ENCODE peak calls at places on chromosomes 12 and 14, in ten cellular contexts. One of them, this sample, is unnamed. For H3K4me1, the result is how much of the 10 kb centered on the place peaks cover.

GRCh38 chr12:4719821-4720636 is at the start of gene GALNT8:
- DNase-seq in ovary: no peak
- DNase-seq in PC-3: peak
- DNase-seq in mammary epithelial cell: no peak
- DNase-seq in right atrium auricular region: no peak
- DNase-seq in lower lobe of right lung: no peak
- DNase-seq in fibroblast of lung: no peak
- DNase-seq in tibial nerve: no peak
- DNase-seq in H9: no peak
- DNase-seq in GM12878: no peak
- DNase-seq in this sample: no peak

GRCh38 chr14:26703967-26704366 is 106.1 kb upstream of the NOVA1 start:
- DNase-seq in ovary: no peak
- DNase-seq in PC-3: no peak
- DNase-seq in mammary epithelial cell: no peak
- DNase-seq in right atrium auricular region: no peak
- DNase-seq in lower lobe of right lung: no peak
- DNase-seq in fibroblast of lung: no peak
- DNase-seq in tibial nerve: no peak
- DNase-seq in H9: no peak
- DNase-seq in GM12878: no peak
- DNase-seq in this sample: no peak

GRCh38 chr12:99111600-99111999 is 466.5 kb downstream of the APAF1 start:
- DNase-seq in ovary: no peak
- DNase-seq in PC-3: peak
- DNase-seq in mammary epithelial cell: no peak
- DNase-seq in right atrium auricular region: no peak
- DNase-seq in lower lobe of right lung: no peak
- DNase-seq in fibroblast of lung: no peak
- DNase-seq in tibial nerve: no peak
- DNase-seq in H9: no peak
- DNase-seq in GM12878: no peak
- DNase-seq in this sample: no peak

GRCh38 chr12:72570601-72571000 is 298.4 kb downstream of the TRHDE start:
- DNase-seq in ovary: no peak
- DNase-seq in PC-3: peak
- DNase-seq in mammary epithelial cell: no peak
- DNase-seq in right atrium auricular region: no peak
- DNase-seq in lower lobe of right lung: no peak
- DNase-seq in fibroblast of lung: no peak
- DNase-seq in tibial nerve: no peak
- DNase-seq in H9: peak
- DNase-seq in GM12878: no peak
- DNase-seq in this sample: no peak

GRCh38 chr12:13973981-13974380 is 7.4 kb downstream of the GRIN2B start:
- DNase-seq in ovary: no peak
- DNase-seq in PC-3: no peak
- DNase-seq in mammary epithelial cell: no peak
- DNase-seq in right atrium auricular region: no peak
- DNase-seq in lower lobe of right lung: no peak
- DNase-seq in fibroblast of lung: no peak
- DNase-seq in tibial nerve: no peak
- DNase-seq in H9: no peak
- DNase-seq in GM12878: no peak
- DNase-seq in this sample: no peak

GRCh38 chr14:20350280-20350679 is 6.8 kb downstream of the PARP2 start:
- DNase-seq in ovary: no peak
- DNase-seq in PC-3: peak
- DNase-seq in mammary epithelial cell: no peak
- DNase-seq in right atrium auricular region: no peak
- DNase-seq in lower lobe of right lung: no peak
- DNase-seq in fibroblast of lung: no peak
- DNase-seq in tibial nerve: no peak
- DNase-seq in H9: no peak
- DNase-seq in GM12878: no peak
- DNase-seq in this sample: no peak

GRCh38 chr14:104805941-104806624 is 5.2 kb downstream of the ZBTB42 start:
- DNase-seq in ovary: no peak
- DNase-seq in PC-3: no peak
- DNase-seq in mammary epithelial cell: no peak
- DNase-seq in right atrium auricular region: no peak
- DNase-seq in lower lobe of right lung: no peak
- DNase-seq in fibroblast of lung: no peak
- DNase-seq in tibial nerve: no peak
- DNase-seq in H9: no peak
- DNase-seq in GM12878: no peak
- DNase-seq in this sample: peak

GRCh38 chr12:68264175-68264863 is 10.9 kb upstream of the IL22 start:
- DNase-seq in ovary: no peak
- DNase-seq in PC-3: no peak
- DNase-seq in mammary epithelial cell: peak
- DNase-seq in right atrium auricular region: no peak
- DNase-seq in lower lobe of right lung: no peak
- DNase-seq in fibroblast of lung: peak
- DNase-seq in tibial nerve: no peak
- DNase-seq in H9: no peak
- DNase-seq in GM12878: no peak
- DNase-seq in this sample: no peak

GRCh38 chr14:92737619-92738188 is 10.7 kb downstream of the LGMN start:
- DNase-seq in ovary: no peak
- DNase-seq in PC-3: no peak
- DNase-seq in mammary epithelial cell: no peak
- DNase-seq in right atrium auricular region: no peak
- DNase-seq in lower lobe of right lung: no peak
- DNase-seq in fibroblast of lung: no peak
- DNase-seq in tibial nerve: no peak
- DNase-seq in H9: no peak
- DNase-seq in GM12878: no peak
- DNase-seq in this sample: no peak

GRCh38 chr14:54867011-54867410 is 35.6 kb downstream of the GCH1 start:
- DNase-seq in ovary: no peak
- DNase-seq in PC-3: no peak
- DNase-seq in mammary epithelial cell: no peak
- DNase-seq in right atrium auricular region: no peak
- DNase-seq in lower lobe of right lung: no peak
- DNase-seq in fibroblast of lung: no peak
- DNase-seq in tibial nerve: no peak
- DNase-seq in H9: no peak
- DNase-seq in GM12878: no peak
- DNase-seq in this sample: no peak

GRCh38 chr12:10293570-10294227 is 14.0 kb upstream of the KLRD1 start:
- DNase-seq in ovary: no peak
- DNase-seq in PC-3: no peak
- DNase-seq in mammary epithelial cell: no peak
- DNase-seq in right atrium auricular region: no peak
- DNase-seq in lower lobe of right lung: no peak
- DNase-seq in fibroblast of lung: no peak
- DNase-seq in tibial nerve: no peak
- DNase-seq in H9: no peak
- DNase-seq in GM12878: no peak
- DNase-seq in this sample: no peak

GRCh38 chr12:10291030-10291429 is 16.6 kb upstream of the KLRD1 start:
- DNase-seq in ovary: no peak
- DNase-seq in PC-3: no peak
- DNase-seq in mammary epithelial cell: no peak
- DNase-seq in right atrium auricular region: no peak
- DNase-seq in lower lobe of right lung: no peak
- DNase-seq in fibroblast of lung: no peak
- DNase-seq in tibial nerve: no peak
- DNase-seq in H9: no peak
- DNase-seq in GM12878: no peak
- DNase-seq in this sample: no peak

GRCh38 chr12:10288989-10289388 is 18.7 kb upstream of the KLRD1 start:
- DNase-seq in ovary: no peak
- DNase-seq in PC-3: peak
- DNase-seq in mammary epithelial cell: no peak
- DNase-seq in right atrium auricular region: no peak
- DNase-seq in lower lobe of right lung: no peak
- DNase-seq in fibroblast of lung: no peak
- DNase-seq in tibial nerve: no peak
- DNase-seq in H9: no peak
- DNase-seq in GM12878: no peak
- DNase-seq in this sample: no peak

GRCh38 chr12:10293151-10293550 is 14.5 kb upstream of the KLRD1 start:
- DNase-seq in ovary: no peak
- DNase-seq in PC-3: no peak
- DNase-seq in mammary epithelial cell: no peak
- DNase-seq in right atrium auricular region: no peak
- DNase-seq in lower lobe of right lung: no peak
- DNase-seq in fibroblast of lung: no peak
- DNase-seq in tibial nerve: no peak
- DNase-seq in H9: no peak
- DNase-seq in GM12878: no peak
- DNase-seq in this sample: no peak
- H3K4me1 ChIP-seq in ovary: under half
- H3K4me1 ChIP-seq in PC-3: under half
- H3K4me1 ChIP-seq in mammary epithelial cell: under half
- H3K4me1 ChIP-seq in right atrium auricular region: under half
- H3K4me1 ChIP-seq in lower lobe of right lung: under half
- H3K4me1 ChIP-seq in fibroblast of lung: under half
- H3K4me1 ChIP-seq in tibial nerve: under half
- H3K4me1 ChIP-seq in H9: under half
- H3K4me1 ChIP-seq in GM12878: under half
- H3K4me1 ChIP-seq in this sample: under half

DNA sequence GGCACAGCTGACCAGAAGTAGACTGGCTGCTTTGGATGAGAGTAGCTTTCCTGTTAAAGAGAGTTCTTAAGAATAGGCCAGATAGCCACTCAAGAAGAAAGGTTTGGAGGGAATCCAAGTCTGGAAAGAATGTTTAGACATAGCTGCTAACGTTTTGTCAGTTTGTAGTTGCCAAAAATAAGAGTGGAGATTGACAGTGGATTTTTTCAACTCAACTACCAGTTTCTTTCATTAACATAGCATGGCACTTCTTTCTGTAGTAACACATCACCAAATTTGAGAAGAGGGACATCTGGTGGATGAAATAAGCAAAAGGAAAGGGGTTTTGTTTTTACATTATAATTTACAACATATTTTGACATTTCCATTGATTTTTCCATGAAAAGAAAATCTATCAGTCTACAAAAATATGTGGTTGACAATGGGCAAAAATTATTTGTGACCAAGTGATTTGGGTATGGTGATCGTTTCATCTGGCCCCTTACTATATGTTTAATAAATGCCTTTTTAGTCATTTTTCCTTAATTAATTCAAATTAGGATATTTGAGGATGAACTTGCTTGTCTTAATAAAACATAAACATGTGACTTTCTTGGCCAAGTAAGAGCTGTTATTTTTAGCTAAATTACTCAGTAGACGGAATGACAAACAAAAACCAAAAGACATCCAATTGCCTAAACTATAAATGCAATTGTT is 71.1 kb downstream of the PTPRR start:
- DNase-seq in ovary: no peak
- DNase-seq in PC-3: peak
- DNase-seq in mammary epithelial cell: peak
- DNase-seq in right atrium auricular region: no peak
- DNase-seq in lower lobe of right lung: no peak
- DNase-seq in fibroblast of lung: peak
- DNase-seq in tibial nerve: no peak
- DNase-seq in H9: no peak
- DNase-seq in GM12878: no peak
- DNase-seq in this sample: no peak
- TF ChIP-seq CTCF in ovary: no peak
- TF ChIP-seq CTCF in PC-3: peak
- TF ChIP-seq CTCF in mammary epithelial cell: peak
- TF ChIP-seq CTCF in right atrium auricular region: no peak
- TF ChIP-seq CTCF in lower lobe of right lung: peak
- TF ChIP-seq CTCF in fibroblast of lung: peak
- TF ChIP-seq CTCF in tibial nerve: no peak
- TF ChIP-seq CTCF in H9: peak
- TF ChIP-seq CTCF in GM12878: no peak
- TF ChIP-seq CTCF in this sample: peak

GRCh38 chr12:56699020-56699661 is 11.1 kb upstream of the PTGES3 start:
- DNase-seq in ovary: no peak
- DNase-seq in PC-3: no peak
- DNase-seq in mammary epithelial cell: no peak
- DNase-seq in right atrium auricular region: no peak
- DNase-seq in lower lobe of right lung: no peak
- DNase-seq in fibroblast of lung: no peak
- DNase-seq in tibial nerve: no peak
- DNase-seq in H9: no peak
- DNase-seq in GM12878: no peak
- DNase-seq in this sample: no peak
- H3K4me1 ChIP-seq in ovary: under half
- H3K4me1 ChIP-seq in PC-3: under half
- H3K4me1 ChIP-seq in mammary epithelial cell: under half
- H3K4me1 ChIP-seq in right atrium auricular region: under half
- H3K4me1 ChIP-seq in lower lobe of right lung: under half
- H3K4me1 ChIP-seq in fibroblast of lung: under half
- H3K4me1 ChIP-seq in tibial nerve: under half
- H3K4me1 ChIP-seq in H9: under half
- H3K4me1 ChIP-seq in GM12878: under half
- H3K4me1 ChIP-seq in this sample: under half

GRCh38 chr12:39972119-39972518 is 133.8 kb downstream of the SLC2A13 start:
- DNase-seq in ovary: no peak
- DNase-seq in PC-3: no peak
- DNase-seq in mammary epithelial cell: no peak
- DNase-seq in right atrium auricular region: no peak
- DNase-seq in lower lobe of right lung: no peak
- DNase-seq in fibroblast of lung: peak
- DNase-seq in tibial nerve: no peak
- DNase-seq in H9: no peak
- DNase-seq in GM12878: no peak
- DNase-seq in this sample: no peak

GRCh38 chr12:39966251-39966650 is 139.6 kb downstream of the SLC2A13 start:
- DNase-seq in ovary: no peak
- DNase-seq in PC-3: no peak
- DNase-seq in mammary epithelial cell: no peak
- DNase-seq in right atrium auricular region: no peak
- DNase-seq in lower lobe of right lung: no peak
- DNase-seq in fibroblast of lung: no peak
- DNase-seq in tibial nerve: no peak
- DNase-seq in H9: no peak
- DNase-seq in GM12878: no peak
- DNase-seq in this sample: no peak

GRCh38 chr12:39971348-39971747 is 134.5 kb downstream of the SLC2A13 start:
- DNase-seq in ovary: no peak
- DNase-seq in PC-3: no peak
- DNase-seq in mammary epithelial cell: no peak
- DNase-seq in right atrium auricular region: no peak
- DNase-seq in lower lobe of right lung: no peak
- DNase-seq in fibroblast of lung: no peak
- DNase-seq in tibial nerve: no peak
- DNase-seq in H9: no peak
- DNase-seq in GM12878: no peak
- DNase-seq in this sample: no peak

DNA sequence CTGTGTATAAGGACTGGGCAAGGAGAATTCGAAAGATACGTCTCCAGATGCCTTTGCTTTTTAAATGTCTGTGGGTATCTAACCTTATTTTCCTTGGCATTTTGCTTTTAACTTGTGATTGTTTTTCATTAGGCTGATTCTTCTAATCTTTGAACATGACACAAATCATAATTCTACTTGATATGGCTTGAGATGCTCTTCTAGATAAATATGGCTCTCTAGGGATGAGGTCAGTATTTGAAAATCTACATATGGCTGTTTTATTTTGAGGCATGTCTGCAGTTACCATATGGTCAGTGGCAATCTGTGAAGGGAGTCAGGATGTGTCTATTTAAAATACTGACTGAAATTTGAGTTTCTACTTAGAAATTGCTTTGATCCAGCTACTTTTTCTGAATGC is 139.1 kb downstream of the SLC2A13 start:
- DNase-seq in ovary: no peak
- DNase-seq in PC-3: no peak
- DNase-seq in mammary epithelial cell: no peak
- DNase-seq in right atrium auricular region: no peak
- DNase-seq in lower lobe of right lung: no peak
- DNase-seq in fibroblast of lung: no peak
- DNase-seq in tibial nerve: no peak
- DNase-seq in H9: no peak
- DNase-seq in GM12878: no peak
- DNase-seq in this sample: no peak
- TF ChIP-seq CTCF in ovary: no peak
- TF ChIP-seq CTCF in PC-3: no peak
- TF ChIP-seq CTCF in mammary epithelial cell: no peak
- TF ChIP-seq CTCF in right atrium auricular region: no peak
- TF ChIP-seq CTCF in lower lobe of right lung: no peak
- TF ChIP-seq CTCF in fibroblast of lung: no peak
- TF ChIP-seq CTCF in tibial nerve: no peak
- TF ChIP-seq CTCF in H9: no peak
- TF ChIP-seq CTCF in GM12878: no peak
- TF ChIP-seq CTCF in this sample: no peak

This sample was measured in psoas muscle.